ENCODE peak calls at places on chromosomes 4 and X, in ten cellular contexts. T is uterus, O is HCT116, U is AG04450, F is left ventricle myocardium inferior, J is fibroblast of lung, R is transverse colon, X is A673, I is Caco-2, H is tibial artery. Z is an unnamed sample.

GRCh38 chr4:6469144-6469543 is 3.3 kb downstream of the PPP2R2C start:
- DNase-seq in T (no peak), O (no peak), J (no peak), R (no peak), I (no peak), X (no peak), U (no peak), F (no peak), H (no peak), Z (no peak)

GRCh38 chrX:97685753-97686152 is 802.0 kb downstream of the RPA4 start:
- DNase-seq in R (no peak), X (peak; percentile 56), O (peak; percentile 13), I (peak; percentile 19), F (no peak), H (no peak), T (no peak), J (peak; percentile 47), U (no peak), Z (no peak)

GRCh38 chrX:152926279-152926678 is 28.4 kb downstream of the ZNF185 start:
- DNase-seq in X (peak; percentile 86), R (peak; percentile 22), T (peak; percentile 81), F (no peak), I (peak; percentile 53), J (peak; percentile 64), U (no peak), H (no peak), O (peak; percentile 64), Z (no peak)

GRCh38 chr4:105594094-105595010 is 41.9 kb downstream of the ARHGEF38 start:
- DNase-seq in H (no peak), O (no peak), T (no peak), X (no peak), F (no peak), R (no peak), U (no peak), J (no peak), I (peak; percentile 57), Z (no peak)

GRCh38 chr4:25308761-25309160 is 3.8 kb upstream of the ZCCHC4 start:
- DNase-seq in H (no peak), J (no peak), U (no peak), X (no peak), F (no peak), O (no peak), T (no peak), R (no peak), I (no peak), Z (no peak)

GRCh38 chr4:52266537-52267137 is 215.5 kb downstream of the SPATA18 start:
- DNase-seq in X (no peak), R (no peak), J (no peak), O (no peak), F (peak; percentile 50), T (no peak), I (no peak), U (no peak), H (no peak), Z (no peak)

GRCh38 chr4:118032691-118033090 is 1.6 kb upstream of the NDST3 start:
- DNase-seq in T (no peak), H (no peak), I (no peak), U (no peak), X (no peak), J (peak; percentile 5), O (peak; percentile 29), F (no peak), R (no peak), Z (no peak)

GRCh38 chrX:153669174-153669890 is 4.3 kb downstream of the PNCK start:
- DNase-seq in T (no peak), H (no peak), X (peak; percentile 43), J (no peak), U (no peak), I (no peak), O (no peak), R (no peak), F (no peak), Z (no peak)

GRCh38 chrX:150772150-150772970 is 79.2 kb downstream of the MTMR1 start:
- DNase-seq in T (peak; percentile 68), O (peak; percentile 13), F (peak; percentile 71), R (peak; percentile 82), X (peak; percentile 70), U (peak; percentile 21), J (peak; percentile 57), H (peak; percentile 77), I (peak; percentile 80), Z (no peak)

GRCh38 chr4:98688416-98689290 is 30.2 kb upstream of the TSPAN5 start:
- DNase-seq in T (no peak), I (no peak), H (no peak), U (peak; percentile 43), J (peak; percentile 61), F (no peak), O (peak; percentile 60), X (no peak), R (no peak), Z (no peak)

GRCh38 chr4:1047106-1047975 is 35.9 kb downstream of the FGFRL1 start:
- DNase-seq in F (peak; percentile 14), J (peak; percentile 33), H (peak; percentile 76), T (peak; percentile 38), X (no peak), R (peak; percentile 38), U (no peak), O (no peak), I (no peak), Z (no peak)

GRCh38 chrX:40155617-40156471 is 58.1 kb upstream of the BCOR start:
- DNase-seq in U (no peak), T (no peak), F (no peak), X (peak; percentile 42), H (no peak), R (no peak), J (no peak), I (no peak), O (no peak), Z (no peak)

GRCh38 chrX:40154853-40155616 is 57.3 kb upstream of the BCOR start:
- DNase-seq in X (peak; percentile 51), F (peak; percentile 75), H (peak; percentile 87), R (peak; percentile 66), T (peak; percentile 86), I (peak; percentile 71), U (no peak), O (no peak), J (peak; percentile 61), Z (no peak)

GRCh38 chrX:40156472-40157227 is 58.9 kb upstream of the BCOR start:
- DNase-seq in R (no peak), O (no peak), H (no peak), I (no peak), J (no peak), T (no peak), U (no peak), F (no peak), X (no peak), Z (no peak)

GRCh38 chrX:40158036-40158706 is 60.4 kb upstream of the BCOR start:
- DNase-seq in R (no peak), U (no peak), H (no peak), O (no peak), F (no peak), X (peak; percentile 56), T (peak; percentile 27), I (peak; percentile 66), J (no peak), Z (no peak)

GRCh38 chrX:40157228-40158035 is 59.7 kb upstream of the BCOR start:
- DNase-seq in U (no peak), X (no peak), F (no peak), T (no peak), I (no peak), H (no peak), O (no peak), J (no peak), R (no peak), Z (no peak)
- H3K9me3 ChIP-seq in U (no peaks in the 10 kb centered on the region), X (no peaks in the 10 kb centered on the region), F (no peaks in the 10 kb centered on the region), T (no peaks in the 10 kb centered on the region), I (no peaks in the 10 kb centered on the region), H (no peaks in the 10 kb centered on the region), O (no peaks in the 10 kb centered on the region), J (no peaks in the 10 kb centered on the region), R (no peaks in the 10 kb centered on the region), Z (no peaks in the 10 kb centered on the region)

DNA sequence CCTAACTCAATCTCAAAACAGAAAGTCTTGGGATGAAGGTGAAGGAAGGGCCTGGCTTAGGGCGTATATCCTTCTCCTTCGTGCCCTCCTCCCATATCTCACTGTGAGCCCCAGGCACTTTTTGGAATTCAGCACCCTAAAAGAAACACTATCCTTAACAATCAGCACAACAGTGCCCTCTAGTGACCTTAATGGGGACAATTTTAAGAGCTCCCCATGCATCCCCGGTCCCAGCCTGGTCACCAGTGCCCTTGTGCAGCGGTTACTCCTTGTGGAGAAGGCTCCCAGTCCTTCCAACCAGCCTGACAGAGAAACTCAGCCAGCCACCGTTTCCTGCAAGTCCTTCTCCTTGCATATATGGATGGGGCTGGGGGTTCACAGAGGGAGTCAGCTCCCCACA is 4.2 kb downstream of the PAK3 start:
- DNase-seq in I (peak; percentile 24), H (no peak), T (no peak), R (peak; percentile 10), U (no peak), J (peak; percentile 23), F (no peak), X (peak; percentile 62), O (peak; percentile 10), Z (no peak)
- H3K27me3 ChIP-seq in I (no peaks in the 10 kb centered on the region), H (no peaks in the 10 kb centered on the region), T (no peaks in the 10 kb centered on the region), R (peaks cover 6% of the 10 kb centered on the region), U (no peaks in the 10 kb centered on the region), J (no peaks in the 10 kb centered on the region), F (peaks cover 12% of the 10 kb centered on the region), X (peaks cover 5% of the 10 kb centered on the region), O (no peaks in the 10 kb centered on the region), Z (no peaks in the 10 kb centered on the region)

GRCh38 chr4:150854600-150854999 is 160.5 kb downstream of the LRBA start:
- DNase-seq in X (no peak), H (no peak), J (no peak), F (no peak), T (no peak), U (no peak), R (no peak), O (no peak), I (no peak), Z (no peak)
- H3K9me3 ChIP-seq in X (no peaks in the 10 kb centered on the region), H (no peaks in the 10 kb centered on the region), J (no peaks in the 10 kb centered on the region), F (no peaks in the 10 kb centered on the region), T (no peaks in the 10 kb centered on the region), U (no peaks in the 10 kb centered on the region), R (no peaks in the 10 kb centered on the region), O (no peaks in the 10 kb centered on the region), I (no peaks in the 10 kb centered on the region), Z (no peaks in the 10 kb centered on the region)

GRCh38 chrX:10534611-10535010 is 85.8 kb downstream of the MID1 start:
- DNase-seq in X (no peak), H (no peak), F (no peak), U (no peak), J (no peak), R (no peak), I (peak; percentile 19), O (no peak), T (no peak), Z (no peak)

GRCh38 chrX:10531927-10532326 is 88.5 kb downstream of the MID1 start:
- DNase-seq in I (no peak), X (no peak), U (no peak), H (no peak), O (no peak), T (no peak), R (no peak), J (no peak), F (no peak), Z (no peak)

GRCh38 chrX:10536744-10537143 is 83.6 kb downstream of the MID1 start:
- DNase-seq in U (no peak), J (no peak), R (no peak), F (no peak), O (no peak), H (no peak), I (no peak), X (no peak), T (no peak), Z (no peak)

GRCh38 chrX:10537308-10537707 is 83.1 kb downstream of the MID1 start:
- DNase-seq in X (no peak), T (no peak), F (no peak), U (no peak), J (no peak), O (no peak), H (no peak), I (no peak), R (no peak), Z (no peak)

GRCh38 chrX:10533686-10534365 is 86.6 kb downstream of the MID1 start:
- DNase-seq in T (no peak), J (no peak), U (no peak), R (no peak), F (no peak), O (no peak), I (no peak), H (no peak), X (no peak), Z (no peak)
- H3K27me3 ChIP-seq in T (no peaks in the 10 kb centered on the region), J (no peaks in the 10 kb centered on the region), U (no peaks in the 10 kb centered on the region), R (no peaks in the 10 kb centered on the region), F (no peaks in the 10 kb centered on the region), O (no peaks in the 10 kb centered on the region), I (no peaks in the 10 kb centered on the region), H (no peaks in the 10 kb centered on the region), X (no peaks in the 10 kb centered on the region), Z (no peaks in the 10 kb centered on the region)